ENCODE peak calls at places on chromosomes 6 and 20, in six cellular contexts. B is CD4-positive, CD25-positive, alpha-beta regulatory T cell; A is heart left ventricle; R is fibroblast of lung; Q is epithelial cell of esophagus; I is psoas muscle. G is an unnamed sample.

GRCh38 chr6:149961728-149962425 is 1.9 kb upstream of the ULBP1 start:
- DNase-seq in Q (peak), A (no peak), I (no peak), R (no peak), B (no peak), G (no peak)

GRCh38 chr20:53298900-53299299 is 294.7 kb downstream of the ZNF217 start:
- DNase-seq in B (no peak), Q (no peak), A (no peak), I (no peak), R (no peak), G (no peak)

GRCh38 chr6:122289721-122290501 is 109.5 kb upstream of the HSF2 start:
- DNase-seq in A (no peak), B (no peak), R (peak), Q (peak), I (no peak), G (no peak)

GRCh38 chr6:127201321-127201720 is 65.3 kb upstream of the RNF146 start:
- DNase-seq in B (no peak), A (no peak), Q (peak), R (peak), I (no peak), G (no peak)

GRCh38 chr6:163900570-163900969 is 486.1 kb downstream of the QKI start:
- DNase-seq in I (no peak), A (no peak), Q (no peak), B (no peak), R (peak), G (no peak)

GRCh38 chr20:33622705-33623390 is 39.3 kb upstream of the C20orf144 start:
- DNase-seq in I (no peak), R (no peak), A (no peak), Q (peak), B (no peak), G (no peak)

GRCh38 chr20:17971571-17972013 is 2.8 kb downstream of the MGME1 start:
- DNase-seq in B (no peak), I (no peak), Q (no peak), R (peak), A (no peak), G (no peak)

GRCh38 chr20:61513124-61514017 is 261.3 kb downstream of the CDH4 start:
- DNase-seq in B (no peak), R (no peak), A (no peak), Q (no peak), I (no peak), G (no peak)

GRCh38 chr6:129695373-129696027 is 14.5 kb downstream of the ARHGAP18 start:
- DNase-seq in A (no peak), B (no peak), R (no peak), Q (no peak), I (no peak), G (no peak)

GRCh38 chr6:44855562-44856494 is 468.3 kb downstream of the CDC5L start:
- DNase-seq in I (no peak), B (no peak), R (peak), Q (no peak), A (no peak), G (no peak)

GRCh38 chr20:37531856-37532255 is 4.2 kb upstream of the BLCAP start:
- DNase-seq in Q (no peak), R (no peak), I (no peak), B (no peak), A (no peak), G (no peak)

GRCh38 chr6:112231609-112232060 is 22.7 kb downstream of the LAMA4 start:
- DNase-seq in B (no peak), I (no peak), A (no peak), R (peak), Q (peak), G (no peak)

GRCh38 chr6:42349753-42350573 is 101.8 kb downstream of the TRERF1 start:
- DNase-seq in I (no peak), B (no peak), Q (no peak), A (no peak), R (no peak), G (no peak)

DNA sequence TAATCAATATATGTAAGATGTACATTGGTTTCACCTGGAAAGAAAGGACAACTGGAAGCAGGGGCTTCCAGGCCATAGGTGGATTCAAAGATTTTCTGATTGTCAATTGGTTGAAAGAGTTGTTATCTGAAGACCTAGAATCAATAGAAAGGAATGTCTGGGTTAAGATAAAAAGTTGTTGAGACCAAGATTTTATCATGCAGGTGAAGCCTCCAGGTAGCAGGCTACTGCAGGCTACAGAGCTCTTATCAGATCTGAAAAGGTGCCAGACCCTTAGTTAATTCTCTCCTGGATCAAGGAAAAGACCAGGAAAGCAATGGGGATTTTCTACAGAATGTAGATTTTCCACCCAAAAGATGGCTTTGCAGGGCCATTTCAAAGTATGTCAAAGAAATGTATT is 487.2 kb downstream of the BTBD3 start:
- DNase-seq in R (no peak), B (no peak), Q (no peak), A (no peak), I (no peak), G (no peak)
- H3K4me3 ChIP-seq in R (no peak), B (no peak), Q (no peak), A (no peak), I (no peak), G (no peak)

GRCh38 chr20:63472159-63472811 is at the start of gene KCNQ2:
- DNase-seq in B (no peak), R (no peak), I (no peak), A (no peak), Q (no peak), G (no peak)

GRCh38 chr20:63470410-63470809 is 2.0 kb downstream of the KCNQ2 start:
- DNase-seq in I (no peak), B (no peak), R (no peak), Q (no peak), A (no peak), G (no peak)

GRCh38 chr20:63469713-63470101 is 2.7 kb downstream of the KCNQ2 start:
- DNase-seq in I (no peak), Q (no peak), R (no peak), B (no peak), A (no peak), G (no peak)

GRCh38 chr20:63471719-63472158 is 716 bp downstream of the KCNQ2 start:
- DNase-seq in A (no peak), R (no peak), Q (no peak), B (no peak), I (no peak), G (no peak)

GRCh38 chr20:63471002-63471718 is 1.3 kb downstream of the KCNQ2 start:
- DNase-seq in I (no peak), A (no peak), Q (no peak), B (no peak), R (no peak), G (no peak)
- H3K4me3 ChIP-seq in I (no peak), A (no peak), Q (no peak), B (no peak), R (no peak), G (no peak)

GRCh38 chr20:49030954-49031619 is 15.0 kb upstream of the CSE1L start:
- DNase-seq in B (no peak), A (no peak), I (no peak), Q (no peak), R (no peak), G (no peak)

GRCh38 chr20:49029203-49029602 is 16.9 kb upstream of the CSE1L start:
- DNase-seq in A (no peak), I (no peak), R (no peak), B (no peak), Q (no peak), G (no peak)

GRCh38 chr20:49024220-49024619 is 21.9 kb upstream of the CSE1L start:
- DNase-seq in B (no peak), Q (no peak), A (no peak), I (no peak), R (no peak), G (no peak)

GRCh38 chr20:49032455-49032854 is 13.7 kb upstream of the CSE1L start:
- DNase-seq in A (no peak), Q (no peak), R (no peak), I (no peak), B (no peak), G (peak)

DNA sequence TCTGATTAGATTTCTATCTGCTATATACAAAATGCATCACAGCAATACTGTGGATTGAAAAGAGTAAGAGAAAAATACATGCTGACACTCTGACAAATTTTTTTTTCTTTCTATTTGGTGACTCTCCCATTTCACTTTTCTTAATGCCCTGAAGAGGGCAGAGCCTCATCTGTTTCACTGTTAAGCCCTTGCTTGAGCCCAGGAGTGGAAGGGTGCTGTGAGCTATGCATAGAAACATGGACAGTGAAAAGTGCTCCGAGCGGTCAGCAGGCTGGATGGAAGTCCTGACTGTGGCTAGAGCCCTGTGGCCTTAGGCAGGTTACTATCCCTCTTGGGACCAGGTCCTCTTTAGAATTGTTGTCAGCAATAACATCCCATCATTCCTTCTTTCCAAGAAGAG is 17.4 kb upstream of the CSE1L start:
- DNase-seq in Q (peak), R (peak), A (no peak), B (no peak), I (no peak), G (no peak)
- H3K4me3 ChIP-seq in Q (no peak), R (no peak), A (no peak), B (no peak), I (no peak), G (no peak)

DNA sequence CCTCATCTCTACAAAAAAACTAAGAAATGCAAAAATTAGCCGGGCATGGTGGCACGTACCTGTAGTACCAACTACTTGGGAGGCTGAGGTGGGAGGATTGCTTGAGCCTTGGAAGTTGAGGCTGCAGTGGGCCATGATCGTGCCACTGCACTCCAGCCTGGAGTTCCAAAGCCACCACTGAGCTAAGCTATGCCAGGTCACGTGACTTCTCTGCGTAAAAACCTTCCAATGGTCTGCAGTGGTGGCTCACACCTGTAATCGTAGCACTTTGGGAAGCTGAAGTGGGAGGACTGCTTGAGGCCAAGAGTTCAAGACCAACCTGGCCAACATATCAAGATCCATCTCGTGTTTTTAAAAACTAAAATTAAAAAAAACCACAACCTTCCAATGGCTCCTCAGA is 1.7 kb downstream of the SF3B5 start:
- DNase-seq in R (no peak), A (no peak), B (no peak), Q (no peak), I (no peak), G (no peak)
- H3K4me3 ChIP-seq in R (no peak), A (no peak), B (peak), Q (peak), I (peak), G (no peak)

GRCh38 chr6:49549691-49550412 is 616 bp upstream of the C6orf141 start:
- DNase-seq in Q (no peak), A (no peak), I (no peak), R (no peak), B (no peak), G (no peak)
- H3K4me3 ChIP-seq in Q (peak), A (peak), I (peak), R (peak), B (no peak), G (peak)

GRCh38 chr6:151689499-151690201 is 117.8 kb upstream of the ESR1 start:
- DNase-seq in R (no peak), A (no peak), B (no peak), I (no peak), Q (no peak), G (no peak)
- H3K4me3 ChIP-seq in R (no peak), A (peak), B (no peak), I (peak), Q (no peak), G (peak)

GRCh38 chr20:25046736-25047666 is 10.9 kb downstream of the ACSS1 start:
- DNase-seq in Q (no peak), I (peak), A (no peak), R (no peak), B (no peak), G (no peak)

GRCh38 chr20:25048519-25048952 is 9.4 kb downstream of the ACSS1 start:
- DNase-seq in I (no peak), R (no peak), B (no peak), A (no peak), Q (no peak), G (no peak)

GRCh38 chr20:25046181-25046641 is 11.7 kb downstream of the ACSS1 start:
- DNase-seq in R (no peak), I (peak), B (no peak), A (no peak), Q (no peak), G (peak)

GRCh38 chr20:25049261-25050060 is 8.5 kb downstream of the ACSS1 start:
- DNase-seq in A (no peak), I (no peak), R (no peak), Q (no peak), B (no peak), G (no peak)

GRCh38 chr20:25047766-25048165 is 10.2 kb downstream of the ACSS1 start:
- DNase-seq in R (no peak), A (no peak), Q (peak), I (no peak), B (no peak), G (no peak)
- H3K4me3 ChIP-seq in R (no peak), A (no peak), Q (no peak), I (no peak), B (no peak), G (no peak)